ENCODE peak calls at places on chromosomes 1 and 21, in five cellular contexts. J, E, B, G and H are unnamed samples.

GRCh38 chr1:150877220-150877516 is 769 bp upstream of the ARNT start:
- DNase-seq in J (peak; percentile 14), E (no peak), B (no peak), G (no peak), H (no peak)

GRCh38 chr1:174044418-174045222 is 22.5 kb upstream of the RC3H1 start:
- DNase-seq in J (no peak), E (no peak), B (no peak), G (no peak), H (no peak)

GRCh38 chr1:8023995-8024313 is 2.2 kb downstream of the ERRFI1 start:
- DNase-seq in J (no peak), E (no peak), B (no peak), G (no peak), H (no peak)

GRCh38 chr21:36478207-36478701 is 1.7 kb downstream of the CLDN14 start:
- DNase-seq in J (no peak), E (no peak), B (no peak), G (peak; percentile 24), H (no peak)

GRCh38 chr1:1881727-1882126 is 9.2 kb downstream of the GNB1 start:
- DNase-seq in J (no peak), E (no peak), B (no peak), G (no peak), H (no peak)

GRCh38 chr1:158002630-158003408 is 9.4 kb downstream of the KIRREL1 start:
- DNase-seq in J (peak; percentile 70), E (no peak), B (no peak), G (no peak), H (no peak)

GRCh38 chr1:39952359-39953110 is 2.4 kb upstream of the MFSD2A start:
- DNase-seq in J (no peak), E (no peak), B (no peak), G (no peak), H (no peak)

GRCh38 chr1:6960291-6960758 is 175.1 kb downstream of the CAMTA1 start:
- DNase-seq in J (no peak), E (no peak), B (no peak), G (no peak), H (no peak)

GRCh38 chr1:243950166-243950565 is 100.1 kb upstream of the AKT3 start:
- DNase-seq in J (no peak), E (no peak), B (no peak), G (no peak), H (no peak)

GRCh38 chr21:15063821-15064575 is 802 bp downstream of the NRIP1 start:
- DNase-seq in J (peak; percentile 66), E (peak; percentile 79), B (peak; percentile 73), G (peak; percentile 50), H (no peak)

GRCh38 chr1:201028473-201028889 is 5.0 kb upstream of the KIF21B start:
- DNase-seq in J (no peak), E (no peak), B (no peak), G (no peak), H (no peak)

GRCh38 chr1:29641921-29642320 is 405.6 kb downstream of the PTPRU start:
- DNase-seq in J (no peak), E (peak; percentile 19), B (no peak), G (no peak), H (no peak)

GRCh38 chr1:201346337-201346939 is 31.0 kb downstream of the TNNT2 start:
- DNase-seq in J (peak; percentile 88), E (peak; percentile 93), B (no peak), G (no peak), H (no peak)

GRCh38 chr1:237186733-237187132 is 144.7 kb downstream of the RYR2 start:
- DNase-seq in J (peak; percentile 34), E (peak; percentile 69), B (no peak), G (no peak), H (no peak)

GRCh38 chr1:216559359-216559758 is 136.1 kb upstream of the USH2A start:
- DNase-seq in J (no peak), E (no peak), B (no peak), G (no peak), H (no peak)

GRCh38 chr1:101816262-101816661 is 180.5 kb downstream of the OLFM3 start:
- DNase-seq in J (no peak), E (no peak), B (no peak), G (no peak), H (no peak)

GRCh38 chr1:205916541-205916940 is 26.7 kb downstream of the SLC26A9 start:
- DNase-seq in J (no peak), E (no peak), B (no peak), G (no peak), H (no peak)

GRCh38 chr1:160837558-160838205 is 25.0 kb downstream of the CD244 start:
- DNase-seq in J (no peak), E (no peak), B (no peak), G (peak; percentile 82), H (peak; percentile 65)

GRCh38 chr1:167509587-167509986 is 8.7 kb downstream of the CD247 start:
- DNase-seq in J (no peak), E (no peak), B (no peak), G (no peak), H (peak; percentile 46)
- H3K36me3 ChIP-seq in J (no peaks in the 10 kb centered on the region), E (no peaks in the 10 kb centered on the region), B (no peaks in the 10 kb centered on the region), G (no peaks in the 10 kb centered on the region), H (peaks cover 4% of the 10 kb centered on the region)

DNA sequence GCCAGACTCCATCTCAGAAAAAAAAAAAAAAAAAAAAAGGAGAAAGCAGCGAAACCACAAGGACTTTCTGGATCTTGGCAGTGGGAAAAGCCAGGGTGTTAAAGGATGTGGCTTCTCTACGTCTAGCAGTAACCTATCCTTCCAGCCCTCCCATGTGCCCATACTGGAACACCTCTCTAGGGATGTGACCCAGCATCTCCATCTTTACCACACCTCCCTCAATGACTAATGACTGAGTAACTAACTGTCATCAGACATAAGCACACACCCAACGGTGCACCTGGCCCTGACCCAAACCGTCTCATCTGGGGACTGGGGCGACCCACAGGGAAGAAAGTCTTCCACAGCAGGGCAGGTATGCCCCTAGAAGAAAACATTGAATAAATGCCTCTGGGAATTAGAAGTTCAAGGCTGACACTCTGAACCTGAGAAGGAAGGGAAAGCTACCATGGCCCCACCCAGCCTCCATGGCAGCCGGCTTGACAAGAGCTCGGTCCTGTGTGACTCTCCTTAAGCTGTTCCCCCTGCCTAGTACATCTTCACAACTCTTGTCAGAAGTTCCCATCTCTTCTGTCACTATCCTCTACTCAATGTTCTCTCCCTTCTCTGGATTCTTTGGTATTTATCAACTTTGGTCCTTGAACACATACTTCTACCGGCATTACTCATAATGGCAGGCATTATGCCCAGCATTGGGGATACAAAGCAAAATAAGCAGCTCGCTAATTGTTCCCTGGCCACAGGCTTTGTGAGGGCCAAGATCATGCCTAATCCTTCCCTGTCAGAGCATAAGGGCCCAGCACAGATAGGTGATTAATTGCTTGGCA is 14.8 kb upstream of the PAQR6 start:
- DNase-seq in J (no peak), E (no peak), B (no peak), G (no peak), H (no peak)
- H3K36me3 ChIP-seq in J (peaks cover 83% of the 10 kb centered on the region), E (peaks cover 83% of the 10 kb centered on the region), B (peaks cover 99% of the 10 kb centered on the region), G (peaks cover 62% of the 10 kb centered on the region), H (peaks cover 20% of the 10 kb centered on the region)

GRCh38 chr1:86914998-86915736 is 732 bp downstream of the HS2ST1 start:
- DNase-seq in J (peak; percentile 84), E (peak; percentile 87), B (peak; percentile 79), G (peak; percentile 73), H (peak; percentile 52)

GRCh38 chr1:86914635-86914997 is at the start of gene HS2ST1:
- DNase-seq in J (no peak), E (no peak), B (no peak), G (no peak), H (no peak)

GRCh38 chr1:86913896-86914634 is at the start of gene SELENOF:
- DNase-seq in J (peak; percentile 100), E (peak; percentile 99), B (peak; percentile 99), G (peak; percentile 94), H (peak; percentile 96)

GRCh38 chr1:86912501-86912900 is 1.4 kb downstream of the SELENOF start:
- DNase-seq in J (no peak), E (no peak), B (no peak), G (no peak), H (no peak)

GRCh38 chr1:86913399-86913895 is 479 bp downstream of the SELENOF start:
- DNase-seq in J (peak; percentile 37), E (peak; percentile 60), B (no peak), G (peak; percentile 39), H (peak; percentile 28)
- H3K36me3 ChIP-seq in J (no peaks in the 10 kb centered on the region), E (peaks cover 26% of the 10 kb centered on the region), B (no peaks in the 10 kb centered on the region), G (no peaks in the 10 kb centered on the region), H (peaks cover 3% of the 10 kb centered on the region)

GRCh38 chr1:4367230-4367629 is 287.2 kb upstream of the AJAP1 start:
- DNase-seq in J (no peak), E (no peak), B (no peak), G (no peak), H (no peak)
- H3K36me3 ChIP-seq in J (no peaks in the 10 kb centered on the region), E (no peaks in the 10 kb centered on the region), B (no peaks in the 10 kb centered on the region), G (no peaks in the 10 kb centered on the region), H (no peaks in the 10 kb centered on the region)

DNA sequence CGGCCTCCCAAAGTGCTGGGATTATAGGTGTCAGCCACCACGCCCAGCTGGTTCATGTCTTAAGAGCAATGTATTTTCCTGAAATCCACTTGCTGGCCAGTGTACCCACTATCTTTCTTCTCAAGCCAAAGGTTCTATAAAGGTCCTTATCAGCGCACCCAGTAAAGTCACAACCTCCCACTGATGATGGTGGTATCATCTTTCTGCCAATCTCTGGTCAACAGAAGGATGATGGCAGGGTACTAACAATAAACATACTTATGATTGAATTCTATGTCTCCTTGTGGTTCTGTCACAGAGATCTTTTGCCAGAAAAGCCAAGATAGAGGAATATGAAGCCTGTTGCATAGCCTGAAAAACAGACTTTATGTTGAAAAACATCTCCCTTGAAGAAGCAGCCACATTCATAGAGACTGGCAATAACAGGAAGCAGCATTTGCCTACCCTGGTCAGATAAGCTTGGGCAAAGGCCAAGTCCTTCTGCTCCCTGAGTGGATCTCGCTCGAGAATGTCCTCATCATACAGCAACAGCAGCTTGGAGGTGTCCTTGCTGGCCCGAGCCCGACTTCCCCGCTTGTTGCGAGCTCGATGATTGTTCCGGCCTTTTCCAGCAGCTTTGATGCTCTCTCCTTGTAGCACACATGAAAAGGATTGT is 73.0 kb downstream of the DAP3 start:
- DNase-seq in J (no peak), E (no peak), B (no peak), G (no peak), H (no peak)
- H3K36me3 ChIP-seq in J (peaks cover 46% of the 10 kb centered on the region), E (peaks cover 59% of the 10 kb centered on the region), B (peaks cover 93% of the 10 kb centered on the region), G (peaks cover 27% of the 10 kb centered on the region), H (peaks cover 80% of the 10 kb centered on the region)

GRCh38 chr1:17642169-17642568 is 102.7 kb downstream of the ARHGEF10L start:
- DNase-seq in J (no peak), E (no peak), B (no peak), G (no peak), H (no peak)
- H3K36me3 ChIP-seq in J (peaks cover 9% of the 10 kb centered on the region), E (no peaks in the 10 kb centered on the region), B (peaks cover 90% of the 10 kb centered on the region), G (no peaks in the 10 kb centered on the region), H (no peaks in the 10 kb centered on the region)

GRCh38 chr1:26784023-26784871 is 3.5 kb upstream of the PIGV start:
- DNase-seq in J (peak; percentile 53), E (peak; percentile 65), B (peak; percentile 79), G (no peak), H (no peak)
- H3K36me3 ChIP-seq in J (peaks cover 5% of the 10 kb centered on the region), E (peaks cover 44% of the 10 kb centered on the region), B (peaks cover 19% of the 10 kb centered on the region), G (peaks cover 14% of the 10 kb centered on the region), H (no peaks in the 10 kb centered on the region)

GRCh38 chr1:226292874-226293552 is 16.0 kb downstream of the LIN9 start:
- DNase-seq in J (no peak), E (no peak), B (no peak), G (no peak), H (no peak)
- H3K36me3 ChIP-seq in J (peaks cover 33% of the 10 kb centered on the region), E (peaks cover 53% of the 10 kb centered on the region), B (peaks cover 20% of the 10 kb centered on the region), G (peaks cover 3% of the 10 kb centered on the region), H (no peaks in the 10 kb centered on the region)